ENCODE peak calls at places on chromosomes 12 and 14, in four cellular contexts. H is astrocyte of the spinal cord, V is breast epithelium, T is MCF 10A. F is an unnamed sample.

GRCh38 chr14:98926151-98926550 is 345.8 kb downstream of the BCL11B start:
- DNase-seq in H (no peak), V (no peak), T (peak), F (no peak)

GRCh38 chr12:69254046-69254445 is 14.7 kb downstream of the CPSF6 start:
- DNase-seq in H (peak), V (no peak), T (peak), F (peak)

GRCh38 chr12:106648736-106649135 is 65.9 kb downstream of the RFX4 start:
- DNase-seq in H (no peak), V (no peak), T (no peak), F (no peak)

GRCh38 chr12:63941879-63942278 is 97.4 kb downstream of the SRGAP1 start:
- DNase-seq in H (no peak), V (no peak), T (no peak), F (no peak)

GRCh38 chr14:74552623-74553022 is 59.1 kb downstream of the ISCA2 start:
- DNase-seq in H (no peak), V (no peak), T (no peak), F (no peak)

GRCh38 chr12:53890081-53890480 is 48.5 kb upstream of the HOXC13 start:
- DNase-seq in H (no peak), V (no peak), T (no peak), F (no peak)

GRCh38 chr12:69948874-69949273 is 123.8 kb downstream of the MYRFL start:
- DNase-seq in H (no peak), V (no peak), T (no peak), F (no peak)

GRCh38 chr12:49562831-49563230 is 5.1 kb downstream of the MCRS1 start:
- DNase-seq in H (no peak), V (no peak), T (no peak), F (no peak)

GRCh38 chr14:20989464-20989786 is 355 bp upstream of the METTL17 start:
- DNase-seq in H (no peak), V (no peak), T (no peak), F (no peak)

GRCh38 chr12:28172434-28173030 is 17.7 kb upstream of the CCDC91 start:
- DNase-seq in H (peak), V (no peak), T (peak), F (no peak)

GRCh38 chr12:121628037-121628436 is 1.7 kb downstream of the ORAI1 start:
- DNase-seq in H (no peak), V (no peak), T (no peak), F (peak)

GRCh38 chr12:39713552-39713951 is 93.9 kb upstream of the ABCD2 start:
- DNase-seq in H (no peak), V (no peak), T (no peak), F (no peak)

GRCh38 chr12:88310069-88310468 is 168.0 kb downstream of the TMTC3 start:
- DNase-seq in H (peak), V (no peak), T (peak), F (no peak)

GRCh38 chr14:105144666-105145380 is 23.8 kb downstream of the JAG2 start:
- DNase-seq in H (no peak), V (no peak), T (no peak), F (no peak)

GRCh38 chr12:17203497-17203896 is 597.5 kb upstream of the LMO3 start:
- DNase-seq in H (no peak), V (no peak), T (no peak), F (no peak)

GRCh38 chr12:103955811-103956514 is 9.7 kb upstream of the TDG start:
- DNase-seq in H (peak), V (no peak), T (peak), F (no peak)

GRCh38 chr14:24426912-24427536 is 2.4 kb downstream of the CBLN3 start:
- DNase-seq in H (no peak), V (no peak), T (no peak), F (no peak)

GRCh38 chr12:30785630-30786029 is 30.9 kb upstream of the CAPRIN2 start:
- DNase-seq in H (no peak), V (no peak), T (no peak), F (no peak)

GRCh38 chr12:12447837-12448236 is 91.0 kb downstream of the BORCS5 start:
- DNase-seq in H (no peak), V (no peak), T (no peak), F (no peak)

GRCh38 chr12:107327783-107328182 is 234.4 kb upstream of the CRY1 start:
- DNase-seq in H (no peak), V (no peak), T (no peak), F (no peak)

GRCh38 chr12:39378346-39378745 is 64.6 kb downstream of the KIF21A start:
- DNase-seq in H (no peak), V (no peak), T (no peak), F (no peak)

GRCh38 chr12:31620311-31620710 is 29.4 kb upstream of the DENND5B start:
- DNase-seq in H (no peak), V (no peak), T (no peak), F (no peak)

GRCh38 chr12:77354766-77355362 is 289.5 kb upstream of the E2F7 start:
- DNase-seq in H (peak), V (no peak), T (no peak), F (no peak)

GRCh38 chr12:92136021-92136735 is 9.5 kb downstream of the BTG1 start:
- DNase-seq in H (no peak), V (no peak), T (no peak), F (no peak)

GRCh38 chr12:29282452-29282851 is 98.5 kb downstream of the ERGIC2 start:
- DNase-seq in H (no peak), V (no peak), T (no peak), F (no peak)

GRCh38 chr14:64873506-64874220 is 6.0 kb downstream of the SPTB start:
- DNase-seq in H (no peak), V (no peak), T (no peak), F (no peak)

GRCh38 chr14:20751963-20752562 is 6.4 kb downstream of the EDDM3A start:
- DNase-seq in H (no peak), V (no peak), T (peak), F (no peak)

GRCh38 chr14:85531141-85531593 is 1.2 kb downstream of the FLRT2 start:
- DNase-seq in H (peak), V (no peak), T (peak), F (no peak)

GRCh38 chr12:1544991-1545700 is 49.2 kb downstream of the FBXL14 start:
- DNase-seq in H (no peak), V (no peak), T (peak), F (no peak)

GRCh38 chr12:88715673-88716072 is 135.4 kb upstream of the KITLG start:
- DNase-seq in H (no peak), V (no peak), T (no peak), F (no peak)

GRCh38 chr12:78887444-78887843 is 22.9 kb downstream of the SYT1 start:
- DNase-seq in H (no peak), V (no peak), T (no peak), F (no peak)

GRCh38 chr12:50901685-50902113 is 50.6 kb upstream of the HIGD1C start:
- DNase-seq in H (no peak), V (no peak), T (no peak), F (no peak)

GRCh38 chr12:71475280-71475679 is 35.7 kb downstream of the LGR5 start:
- DNase-seq in H (no peak), V (no peak), T (no peak), F (no peak)

GRCh38 chr14:70981005-70981952 is 74.0 kb downstream of the PCNX1 start:
- DNase-seq in H (peak), V (no peak), T (no peak), F (no peak)

GRCh38 chr12:108605000-108605689 is 7.3 kb upstream of the TMEM119 start:
- DNase-seq in H (no peak), V (no peak), T (no peak), F (no peak)

GRCh38 chr12:88639361-88639760 is 59.1 kb upstream of the KITLG start:
- DNase-seq in H (peak), V (no peak), T (no peak), F (no peak)

GRCh38 chr14:52413729-52414453 is 99.8 kb downstream of the PTGER2 start:
- DNase-seq in H (peak), V (no peak), T (no peak), F (no peak)

GRCh38 chr14:21210023-21210422 is 54.2 kb upstream of the OR5AU1 start:
- DNase-seq in H (no peak), V (no peak), T (no peak), F (no peak)

GRCh38 chr14:99918781-99919180 is 125.6 kb downstream of the EML1 start:
- DNase-seq in H (no peak), V (no peak), T (no peak), F (no peak)

GRCh38 chr14:69056389-69056788 is 77.3 kb upstream of the ACTN1 start:
- DNase-seq in H (peak), V (no peak), T (no peak), F (no peak)
- TF ChIP-seq CTCF in H (no peak), V (no peak), T (no peak), F (no peak)

GRCh38 chr12:66279127-66279712 is 23.1 kb upstream of the HELB start:
- DNase-seq in H (peak), V (no peak), T (peak), F (peak)
- TF ChIP-seq CTCF in H (peak), V (peak), T (peak), F (peak)

DNA sequence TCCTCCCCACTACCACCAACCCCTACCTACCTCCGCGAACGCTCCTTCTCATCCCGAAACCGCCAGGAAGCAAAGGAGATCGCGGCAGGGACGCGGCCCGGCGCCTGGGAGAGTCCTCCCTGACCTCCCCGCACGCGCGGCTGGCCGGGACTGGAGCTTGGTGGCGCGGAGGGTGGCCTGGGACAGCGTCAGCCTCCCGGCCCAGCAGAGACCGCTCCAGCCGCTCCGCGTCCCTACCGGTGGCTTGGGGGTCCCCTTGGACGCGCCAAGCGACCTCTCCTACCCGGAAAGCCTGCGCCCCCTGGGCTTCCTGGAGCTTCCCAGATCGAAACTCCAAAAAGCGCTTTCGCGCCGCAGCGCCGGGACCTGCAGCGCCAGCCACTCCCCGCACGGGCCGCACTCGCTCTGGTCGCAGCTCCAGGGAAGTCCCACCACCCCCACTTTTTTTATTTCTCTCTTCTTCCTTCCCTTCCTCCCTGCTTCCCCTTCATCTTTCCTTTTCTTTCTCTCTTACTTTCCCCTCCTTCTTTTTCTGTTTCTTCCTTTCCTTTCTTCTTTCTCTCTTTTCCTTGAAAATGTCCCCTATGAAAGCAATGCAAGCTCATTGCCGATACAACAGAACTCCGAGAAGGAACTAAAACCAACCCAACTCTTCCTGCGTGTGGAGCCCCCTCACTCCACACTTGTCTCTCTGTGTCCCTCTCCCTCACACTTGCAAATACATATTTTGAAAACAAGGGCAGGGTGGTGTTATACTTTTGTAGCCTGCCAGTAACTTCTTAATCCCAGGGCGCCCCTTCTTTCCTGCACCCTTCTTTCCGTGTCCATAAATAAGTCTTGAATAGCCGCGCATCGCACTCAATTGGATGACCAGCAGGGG is 3.8 kb downstream of the DIO3 start:
- DNase-seq in H (no peak), V (no peak), T (no peak), F (no peak)
- TF ChIP-seq CTCF in H (no peak), V (no peak), T (no peak), F (no peak)

GRCh38 chr14:51053157-51053556 is 41.7 kb downstream of the TRIM9 start:
- DNase-seq in H (no peak), V (no peak), T (no peak), F (no peak)

GRCh38 chr14:51058382-51058781 is 36.5 kb downstream of the TRIM9 start:
- DNase-seq in H (no peak), V (no peak), T (no peak), F (no peak)

GRCh38 chr14:51056431-51056830 is 38.5 kb downstream of the TRIM9 start:
- DNase-seq in H (no peak), V (no peak), T (no peak), F (no peak)
- TF ChIP-seq CTCF in H (no peak), V (no peak), T (no peak), F (no peak)

GRCh38 chr12:52050771-52051541 is at the start of gene NR4A1:
- DNase-seq in H (peak), V (peak), T (peak), F (peak)
- TF ChIP-seq CTCF in H (peak), V (no peak), T (no peak), F (peak)

GRCh38 chr14:41230683-41231082 is 376.0 kb upstream of the LRFN5 start:
- DNase-seq in H (no peak), V (no peak), T (no peak), F (no peak)

GRCh38 chr14:41229824-41230223 is 376.9 kb upstream of the LRFN5 start:
- DNase-seq in H (no peak), V (no peak), T (no peak), F (no peak)

GRCh38 chr14:41235466-41235865 is 371.2 kb upstream of the LRFN5 start:
- DNase-seq in H (no peak), V (no peak), T (peak), F (no peak)
- TF ChIP-seq CTCF in H (no peak), V (no peak), T (no peak), F (no peak)

DNA sequence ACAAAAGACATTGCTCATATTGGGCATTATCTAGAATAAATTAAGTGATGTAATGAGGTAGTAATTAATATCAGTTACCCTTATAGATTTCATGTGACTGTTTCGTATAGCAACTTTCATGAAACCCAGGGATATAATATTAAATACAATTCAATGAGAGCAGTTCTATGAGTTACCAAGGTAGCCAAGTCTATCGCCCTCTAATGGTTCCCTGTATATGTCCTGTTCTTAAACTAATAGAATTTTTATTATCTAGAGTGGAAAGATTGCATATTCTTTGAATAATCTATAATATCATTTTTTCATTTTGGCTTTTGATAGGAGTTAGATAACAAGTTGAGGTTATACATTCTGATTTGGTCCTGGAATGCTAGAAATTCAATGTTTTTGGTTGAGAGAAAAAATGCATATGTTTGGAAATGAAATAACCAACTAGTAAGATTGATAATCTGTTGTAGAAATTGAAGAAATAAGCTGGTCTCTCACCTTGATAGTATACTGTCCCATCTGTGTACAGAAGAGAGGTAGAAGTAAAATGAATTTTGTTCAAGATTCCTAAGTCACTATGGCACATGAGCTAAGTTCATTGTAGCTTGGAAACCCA is 59.7 kb downstream of the SCFD1 start:
- DNase-seq in H (peak), V (no peak), T (peak), F (no peak)
- TF ChIP-seq CTCF in H (peak), V (no peak), T (peak), F (no peak)

GRCh38 chr14:54976316-54976715 is 50.6 kb downstream of the WDHD1 start:
- DNase-seq in H (peak), V (no peak), T (peak), F (no peak)
- TF ChIP-seq CTCF in H (no peak), V (no peak), T (no peak), F (no peak)

GRCh38 chr14:36942522-36943245 is 229.7 kb downstream of the SLC25A21 start:
- DNase-seq in H (peak), V (no peak), T (peak), F (no peak)
- TF ChIP-seq CTCF in H (no peak), V (no peak), T (no peak), F (no peak)

GRCh38 chr12:81610955-81611889 is 147.9 kb downstream of the PPFIA2 start:
- DNase-seq in H (no peak), V (no peak), T (peak), F (no peak)
- TF ChIP-seq CTCF in H (peak), V (no peak), T (peak), F (peak)

F was measured in GM20000.